ENCODE peak calls at places on chromosomes 1 and 21, in seven cellular contexts. D, Z, C, E, G, S and R are unnamed samples.

GRCh38 chr1:23198373-23198772 is 18.9 kb downstream of the HTR1D start:
- DNase-seq in D (no peak), Z (no peak), C (no peak), E (no peak), G (no peak), S (no peak), R (no peak)

GRCh38 chr1:24694380-24694843 is 50.8 kb upstream of the CLIC4 start:
- DNase-seq in D (no peak), Z (no peak), C (no peak), E (no peak), G (peak; percentile 54), S (no peak), R (peak; percentile 72)

GRCh38 chr21:27734146-27734545 is 767.3 kb upstream of the ADAMTS5 start:
- DNase-seq in D (no peak), Z (no peak), C (no peak), E (no peak), G (no peak), S (no peak), R (no peak)

GRCh38 chr1:87805661-87806376 is 477.1 kb downstream of the LMO4 start:
- DNase-seq in D (no peak), Z (no peak), C (no peak), E (no peak), G (no peak), S (no peak), R (no peak)

GRCh38 chr21:26846036-26846931 is 1.1 kb upstream of the ADAMTS1 start:
- DNase-seq in D (no peak), Z (peak; percentile 75), C (peak; percentile 81), E (no peak), G (no peak), S (peak; percentile 79), R (peak; percentile 92)

GRCh38 chr1:69221492-69221990 is 346.2 kb upstream of the LRRC7 start:
- DNase-seq in D (no peak), Z (no peak), C (peak; percentile 41), E (no peak), G (no peak), S (peak; percentile 20), R (no peak)

GRCh38 chr1:216119600-216119999 is 303.6 kb downstream of the USH2A start:
- DNase-seq in D (no peak), Z (no peak), C (peak; percentile 48), E (no peak), G (peak; percentile 9), S (peak; percentile 17), R (no peak)

GRCh38 chr21:46634966-46635323 is 529 bp upstream of the PRMT2 start:
- DNase-seq in D (no peak), Z (no peak), C (peak; percentile 95), E (no peak), G (peak; percentile 39), S (peak; percentile 86), R (peak; percentile 80)

GRCh38 chr21:34705032-34705431 is 36.2 kb downstream of the CLIC6 start:
- DNase-seq in D (no peak), Z (no peak), C (no peak), E (no peak), G (no peak), S (no peak), R (no peak)

GRCh38 chr1:6223617-6224016 is 12.1 kb downstream of the ICMT start:
- DNase-seq in D (no peak), Z (no peak), C (no peak), E (no peak), G (no peak), S (no peak), R (no peak)

GRCh38 chr21:19510057-19510456 is 1106.5 kb upstream of the TMPRSS15 start:
- DNase-seq in D (no peak), Z (no peak), C (no peak), E (no peak), G (no peak), S (no peak), R (no peak)

GRCh38 chr21:28485301-28486022 is 507.2 kb downstream of the LTN1 start:
- DNase-seq in D (no peak), Z (no peak), C (no peak), E (no peak), G (no peak), S (no peak), R (no peak)

GRCh38 chr1:161216945-161217712 is 2.0 kb downstream of the FCER1G start:
- DNase-seq in D (no peak), Z (no peak), C (no peak), E (no peak), G (peak; percentile 56), S (no peak), R (peak; percentile 76)

GRCh38 chr1:45477646-45478045 is 13.3 kb downstream of the TESK2 start:
- DNase-seq in D (no peak), Z (no peak), C (no peak), E (no peak), G (no peak), S (no peak), R (no peak)

GRCh38 chr1:115815694-115816093 is 25.2 kb downstream of the NHLH2 start:
- DNase-seq in D (no peak), Z (no peak), C (no peak), E (no peak), G (no peak), S (no peak), R (no peak)

GRCh38 chr1:229203991-229204632 is 66.8 kb upstream of the RAB4A start:
- DNase-seq in D (no peak), Z (no peak), C (no peak), E (no peak), G (no peak), S (no peak), R (no peak)

GRCh38 chr1:63321061-63321787 is 1.1 kb upstream of the FOXD3 start:
- DNase-seq in D (no peak), Z (peak; percentile 33), C (peak; percentile 69), E (no peak), G (no peak), S (peak; percentile 60), R (no peak)

GRCh38 chr1:101022294-101022693 is 3.3 kb downstream of the DPH5 start:
- DNase-seq in D (no peak), Z (no peak), C (peak; percentile 47), E (no peak), G (no peak), S (no peak), R (no peak)

GRCh38 chr1:88708011-88708410 is 23.9 kb downstream of the PKN2 start:
- DNase-seq in D (no peak), Z (no peak), C (no peak), E (no peak), G (no peak), S (no peak), R (no peak)

GRCh38 chr1:196462101-196462500 is 146.1 kb downstream of the KCNT2 start:
- DNase-seq in D (no peak), Z (no peak), C (no peak), E (no peak), G (no peak), S (no peak), R (no peak)

GRCh38 chr1:230167419-230167852 is 100.4 kb downstream of the GALNT2 start:
- DNase-seq in D (peak; percentile 23), Z (peak; percentile 15), C (peak; percentile 81), E (peak; percentile 41), G (peak; percentile 56), S (peak; percentile 36), R (peak; percentile 56)

GRCh38 chr1:109996476-109996875 is 11.9 kb downstream of the AHCYL1 start:
- DNase-seq in D (no peak), Z (no peak), C (no peak), E (no peak), G (no peak), S (no peak), R (no peak)

GRCh38 chr1:111204211-111204883 is 3.9 kb upstream of the DENND2D start:
- DNase-seq in D (peak; percentile 64), Z (peak; percentile 23), C (no peak), E (peak; percentile 77), G (peak; percentile 85), S (no peak), R (peak; percentile 59)

GRCh38 chr1:112674986-112675727 is 698 bp downstream of the MOV10 start:
- DNase-seq in D (peak; percentile 41), Z (peak; percentile 84), C (peak; percentile 82), E (peak; percentile 45), G (peak; percentile 79), S (peak; percentile 85), R (no peak)